ENCODE peak calls at places on chromosomes 16 and 17, in four cellular contexts. Z is esophagus squamous epithelium, S is lung, I is left lung. V is an unnamed sample.

GRCh38 chr17:3964203-3965122 is at the start of gene ATP2A3:
- DNase-seq in Z (no peak), S (no peak), I (peak; percentile 92), V (no peak)

GRCh38 chr17:47732399-47733046 is 513 bp upstream of the TBX21 start:
- DNase-seq in Z (no peak), S (no peak), I (no peak), V (no peak)

GRCh38 chr17:29613371-29613837 is 9.3 kb downstream of the CORO6 start:
- DNase-seq in Z (peak; percentile 59), S (peak; percentile 92), I (peak; percentile 98), V (no peak)

GRCh38 chr17:43576563-43577229 is 30.6 kb upstream of the ETV4 start:
- DNase-seq in Z (no peak), S (peak; percentile 69), I (peak; percentile 83), V (peak; percentile 52)

GRCh38 chr16:67571981-67572431 is 9.7 kb downstream of the CTCF start:
- DNase-seq in Z (no peak), S (no peak), I (no peak), V (no peak)

GRCh38 chr16:88994704-88995103 is 17.7 kb upstream of the CBFA2T3 start:
- DNase-seq in Z (no peak), S (no peak), I (peak; percentile 8), V (no peak)

GRCh38 chr17:8894189-8894611 is 26.7 kb upstream of the PIK3R6 start:
- DNase-seq in Z (no peak), S (no peak), I (no peak), V (no peak)

GRCh38 chr17:66715745-66716156 is 119.2 kb upstream of the CACNG5 start:
- DNase-seq in Z (no peak), S (no peak), I (no peak), V (no peak)

DNA sequence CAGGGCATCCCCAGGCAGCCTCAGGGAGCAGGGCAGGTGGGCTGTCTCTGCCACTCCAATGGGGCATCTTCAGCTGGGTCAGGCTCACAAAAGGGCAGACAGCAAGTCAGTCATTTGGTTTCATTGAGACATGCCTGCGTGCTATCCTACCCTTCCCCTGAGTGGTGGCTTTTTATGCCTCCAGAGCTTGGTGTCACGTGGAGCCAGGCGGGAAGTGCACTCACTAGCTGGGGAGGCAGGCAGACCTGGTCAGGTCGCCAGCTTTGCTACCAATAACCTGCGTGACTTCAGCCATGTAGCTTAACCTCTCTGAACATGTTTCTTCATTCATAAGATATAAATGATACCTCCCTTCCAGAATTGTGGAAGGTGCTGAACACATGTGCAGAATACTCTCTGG is 415.0 kb downstream of the SOX9 start:
- DNase-seq in Z (no peak), S (no peak), I (no peak), V (no peak)
- H3K4me3 ChIP-seq in Z (no peak overlapping the region), S (no peak overlapping the region), I (no peak overlapping the region), V (no peak overlapping the region)

GRCh38 chr17:74369221-74369620 is 1.9 kb downstream of the GPR142 start:
- DNase-seq in Z (no peak), S (peak; percentile 48), I (peak; percentile 88), V (no peak)
- TF ChIP-seq CTCF in Z (no peak), S (no peak), I (no peak), V (no peak)

DNA sequence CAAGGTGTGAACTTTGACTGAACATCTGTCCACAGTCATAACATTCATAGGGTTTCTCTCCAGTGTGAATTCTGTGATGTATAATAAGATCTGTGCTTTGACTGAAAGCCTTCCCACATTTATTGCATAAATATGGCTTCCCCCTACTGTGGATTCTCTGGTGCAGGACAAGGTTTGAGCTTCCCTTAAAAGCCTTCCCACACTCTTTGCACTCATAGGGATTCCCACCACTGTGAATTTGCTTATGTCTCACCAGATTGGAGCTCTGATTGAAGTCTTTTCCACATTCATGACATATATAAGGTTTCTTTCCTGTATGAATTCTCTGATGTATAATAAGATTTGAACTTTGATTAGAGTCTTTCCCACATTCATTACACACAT is 8.3 kb downstream of the ZNF594 start:
- DNase-seq in Z (no peak), S (no peak), I (no peak), V (no peak)
- H3K9me3 ChIP-seq in Z (peaks cover 88% of the 10 kb centered on the region), S (peaks cover 38% of the 10 kb centered on the region), I (peaks cover 100% of the 10 kb centered on the region), V (peaks cover 64% of the 10 kb centered on the region)

GRCh38 chr17:42198897-42199296 is 4.6 kb upstream of the GHDC start:
- DNase-seq in Z (no peak), S (no peak), I (no peak), V (no peak)
- H3K4me3 ChIP-seq in Z (no peak overlapping the region), S (no peak overlapping the region), I (no peak overlapping the region), V (no peak overlapping the region)

GRCh38 chr16:75319513-75320401 is 68.3 kb upstream of the BCAR1 start:
- DNase-seq in Z (no peak), S (no peak), I (no peak), V (no peak)
- TF ChIP-seq CTCF in Z (no peak), S (no peak), I (no peak), V (no peak)

GRCh38 chr16:60729052-60729451 is 1307.2 kb downstream of the CDH8 start:
- DNase-seq in Z (no peak), S (no peak), I (no peak), V (no peak)
- H3K9me3 ChIP-seq in Z (no peaks in the 10 kb centered on the region), S (no peaks in the 10 kb centered on the region), I (peaks cover 3% of the 10 kb centered on the region), V (no peaks in the 10 kb centered on the region)

GRCh38 chr16:6929868-6930267 is 402.8 kb upstream of the RBFOX1 start:
- DNase-seq in Z (no peak), S (no peak), I (no peak), V (no peak)

GRCh38 chr16:6926341-6926740 is 406.3 kb upstream of the RBFOX1 start:
- DNase-seq in Z (no peak), S (no peak), I (no peak), V (no peak)

GRCh38 chr16:6926762-6927161 is 405.9 kb upstream of the RBFOX1 start:
- DNase-seq in Z (no peak), S (no peak), I (no peak), V (no peak)
- H3K4me3 ChIP-seq in Z (no peak overlapping the region), S (no peak overlapping the region), I (no peak overlapping the region), V (no peak overlapping the region)

V was measured in Panc1.